ENCODE peak calls at places on chromosomes 13 and 19, in eight cellular contexts. Y is lung, I is tibial nerve, D is fibroblast of pulmonary artery, C is bronchial epithelial cell, H is astrocyte of the spinal cord, W is tibial artery, U is coronary artery. F is an unnamed sample.

GRCh38 chr19:39645800-39646411 is 9.8 kb upstream of the LGALS16 start:
- DNase-seq in I (no peak), D (peak), H (peak), U (no peak), C (peak), W (no peak), Y (no peak), F (peak)

GRCh38 chr13:112809332-112810310 is 119.8 kb downstream of the ATP11A start:
- DNase-seq in D (no peak), I (no peak), U (no peak), C (no peak), W (no peak), H (no peak), Y (no peak), F (no peak)

GRCh38 chr19:3784607-3785463 is 1.3 kb downstream of the MATK start:
- DNase-seq in W (no peak), Y (no peak), U (peak), H (no peak), D (no peak), I (no peak), C (no peak), F (peak)

GRCh38 chr13:106103779-106104178 is 431.7 kb downstream of the EFNB2 start:
- DNase-seq in Y (no peak), W (no peak), C (no peak), I (no peak), H (peak), U (no peak), D (peak), F (peak)

GRCh38 chr13:74866151-74866550 is 615.8 kb downstream of the TBC1D4 start:
- DNase-seq in H (no peak), W (no peak), D (peak), C (no peak), Y (no peak), I (no peak), U (no peak), F (no peak)

GRCh38 chr13:20442798-20443381 is 82.8 kb downstream of the CRYL1 start:
- DNase-seq in C (no peak), D (no peak), W (no peak), H (no peak), I (no peak), Y (no peak), U (no peak), F (no peak)

GRCh38 chr13:78978381-78978998 is 319.5 kb upstream of the OBI1 start:
- DNase-seq in I (no peak), W (no peak), U (no peak), D (peak), Y (peak), C (peak), H (peak), F (peak)

GRCh38 chr13:47277774-47278173 is 380.9 kb upstream of the HTR2A start:
- DNase-seq in U (no peak), Y (no peak), I (no peak), D (peak), H (no peak), C (peak), W (no peak), F (peak)

GRCh38 chr19:13930402-13930801 is 7.8 kb downstream of the PODNL1 start:
- DNase-seq in I (no peak), C (no peak), Y (no peak), H (no peak), W (no peak), U (no peak), D (no peak), F (no peak)

GRCh38 chr13:50127017-50127725 is 111.9 kb downstream of the KCNRG start:
- DNase-seq in D (peak), U (peak), C (no peak), Y (no peak), W (peak), H (peak), I (peak), F (peak)

GRCh38 chr13:107209811-107210210 is 641.9 kb upstream of the ARGLU1 start:
- DNase-seq in W (no peak), U (no peak), C (no peak), I (no peak), Y (no peak), H (peak), D (peak), F (peak)

GRCh38 chr19:1470864-1471513 is 8.0 kb downstream of the C19orf25 start:
- DNase-seq in W (no peak), Y (no peak), C (no peak), D (no peak), H (no peak), I (no peak), U (no peak), F (peak)

GRCh38 chr13:46389985-46390384 is 2.9 kb upstream of the RUBCNL start:
- DNase-seq in Y (no peak), C (no peak), D (no peak), U (no peak), H (peak), I (peak), W (no peak), F (peak)

GRCh38 chr13:59946924-59947323 is 216.8 kb downstream of the DIAPH3 start:
- DNase-seq in I (no peak), U (no peak), H (peak), Y (no peak), W (no peak), D (peak), C (no peak), F (peak)

GRCh38 chr13:30666113-30666512 is 48.4 kb downstream of the USPL1 start:
- DNase-seq in H (no peak), I (no peak), C (no peak), U (no peak), D (no peak), W (no peak), Y (no peak), F (no peak)

GRCh38 chr19:18867199-18867598 is 28.8 kb downstream of the CERS1 start:
- DNase-seq in C (no peak), I (no peak), U (no peak), Y (no peak), H (no peak), D (no peak), W (no peak), F (no peak)

GRCh38 chr19:18865973-18866799 is 29.8 kb downstream of the CERS1 start:
- DNase-seq in C (peak), W (no peak), U (no peak), I (peak), D (peak), Y (no peak), H (peak), F (peak)

GRCh38 chr19:18865106-18865972 is 30.6 kb downstream of the CERS1 start:
- DNase-seq in D (no peak), H (no peak), C (no peak), W (no peak), U (no peak), I (no peak), Y (no peak), F (no peak)

GRCh38 chr19:18867751-18868150 is 28.2 kb downstream of the CERS1 start:
- DNase-seq in Y (no peak), C (no peak), I (no peak), H (no peak), D (no peak), W (no peak), U (no peak), F (no peak)

GRCh38 chr19:18866800-18867123 is 29.2 kb downstream of the CERS1 start:
- DNase-seq in Y (no peak), D (no peak), W (no peak), U (no peak), C (no peak), H (no peak), I (no peak), F (no peak)
- TF ChIP-seq CTCF in Y (no peak), D (no peak), W (no peak), U (no peak), C (no peak), H (no peak), I (no peak), F (no peak)

GRCh38 chr13:80030491-80030890 is 310.4 kb downstream of the SPRY2 start:
- DNase-seq in Y (peak), I (no peak), W (no peak), U (no peak), H (no peak), D (peak), C (peak), F (peak)

GRCh38 chr13:80035096-80035495 is 305.8 kb downstream of the SPRY2 start:
- DNase-seq in C (no peak), Y (no peak), H (no peak), W (no peak), U (no peak), I (no peak), D (no peak), F (no peak)

GRCh38 chr13:80033286-80033685 is 307.6 kb downstream of the SPRY2 start:
- DNase-seq in D (no peak), C (peak), I (no peak), W (no peak), U (no peak), H (no peak), Y (no peak), F (no peak)

DNA sequence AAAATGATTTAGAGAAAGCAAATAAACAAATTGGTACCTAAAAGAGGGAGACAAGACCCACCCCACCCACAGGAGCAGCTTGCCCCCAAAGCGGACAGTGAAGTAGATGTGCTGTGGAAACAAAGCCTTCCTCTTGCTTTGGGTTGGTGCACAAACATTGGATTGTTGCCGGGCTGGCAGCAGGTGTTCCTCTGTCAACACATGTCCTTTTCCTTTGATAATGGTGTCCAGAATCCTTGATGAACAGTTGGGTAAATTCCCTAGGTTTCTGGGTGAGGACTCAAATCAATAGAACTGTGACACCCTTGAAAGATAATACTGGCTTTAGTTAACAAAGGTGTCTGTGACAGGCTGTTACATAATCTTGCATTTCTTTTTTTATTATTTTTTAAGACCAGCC is 311.8 kb downstream of the SPRY2 start:
- DNase-seq in H (no peak), U (no peak), W (no peak), Y (no peak), C (no peak), I (no peak), D (no peak), F (no peak)
- H3K4me3 ChIP-seq in H (no peak), U (no peak), W (no peak), Y (no peak), C (no peak), I (no peak), D (no peak), F (no peak)

GRCh38 chr19:23522431-23522830 is 127.2 kb upstream of the ZNF91 start:
- DNase-seq in H (no peak), W (no peak), C (no peak), Y (no peak), D (no peak), I (no peak), U (no peak), F (no peak)
- TF ChIP-seq CTCF in H (no peak), W (no peak), C (no peak), Y (no peak), D (no peak), I (no peak), U (no peak), F (no peak)

GRCh38 chr13:32736648-32737047 is 150.4 kb downstream of the PDS5B start:
- DNase-seq in Y (no peak), I (no peak), C (no peak), W (no peak), U (no peak), H (no peak), D (no peak), F (no peak)
- H3K4me3 ChIP-seq in Y (no peak), I (no peak), C (no peak), W (peak), U (peak), H (no peak), D (peak), F (no peak)

GRCh38 chr13:23175920-23176319 is 4.9 kb upstream of the SGCG start:
- DNase-seq in C (peak), D (peak), Y (no peak), H (peak), W (no peak), I (no peak), U (no peak), F (peak)
- TF ChIP-seq CTCF in C (no peak), D (peak), Y (no peak), H (peak), W (no peak), I (no peak), U (no peak), F (no peak)

F was measured in foreskin fibroblast.